ENCODE peak calls at places on chromosome X, in ten cellular contexts. X is amygdala; V is NCI-H345; Q is Peyer's patch; W is pons; F is stimulated activated CD4-positive, alpha-beta T cell treated with anti-CD3 and anti-CD28 coated beads, Interleukin-12 subunit alpha, Interleukin-12 subunit beta, amount 100 ng/mL, for 4 hours; O is Calu3; K is prostate gland; N is body of pancreas; P is activated CD4-positive, alpha-beta T cell treated with anti-CD3 and anti-CD28 coated beads for 48 hours. Z is an unnamed sample.

GRCh38 chrX:52574416-52575275 is 57.8 kb upstream of the XAGE1B start:
- DNase-seq in X (no peak), V (peak), Q (no peak), W (peak), F (no peak), O (peak), K (peak), N (peak), P (peak), Z (peak)

GRCh38 chrX:71533850-71534515 is 1.1 kb downstream of the OGT start:
- DNase-seq in X (no peak), V (peak), Q (peak), W (peak), F (peak), O (peak), K (peak), N (peak), P (peak), Z (no peak)

GRCh38 chrX:105515561-105515960 is 295.1 kb upstream of the TEX13A start:
- DNase-seq in X (no peak), V (no peak), Q (no peak), W (no peak), F (no peak), O (no peak), K (no peak), N (no peak), P (no peak), Z (no peak)

GRCh38 chrX:9917861-9918260 is 49.3 kb upstream of the CLDN34 start:
- DNase-seq in X (no peak), V (no peak), Q (no peak), W (no peak), F (no peak), O (no peak), K (no peak), N (no peak), P (no peak), Z (no peak)

GRCh38 chrX:12488220-12488619 is 303.0 kb upstream of the PRPS2 start:
- DNase-seq in X (no peak), V (no peak), Q (no peak), W (no peak), F (no peak), O (no peak), K (no peak), N (no peak), P (no peak), Z (no peak)

GRCh38 chrX:79107891-79108718 is 36.4 kb upstream of the GPR174 start:
- DNase-seq in X (no peak), V (no peak), Q (no peak), W (no peak), F (no peak), O (no peak), K (no peak), N (no peak), P (no peak), Z (no peak)

GRCh38 chrX:110061138-110061537 is 58.2 kb downstream of the TMEM164 start:
- DNase-seq in X (no peak), V (no peak), Q (no peak), W (no peak), F (no peak), O (no peak), K (no peak), N (no peak), P (no peak), Z (no peak)

GRCh38 chrX:118928126-118928525 is 46.3 kb upstream of the LONRF3 start:
- DNase-seq in X (no peak), V (no peak), Q (no peak), W (no peak), F (no peak), O (no peak), K (no peak), N (no peak), P (no peak), Z (no peak)

GRCh38 chrX:134676440-134676839 is 18.2 kb upstream of the PLAC1 start:
- DNase-seq in X (no peak), V (no peak), Q (no peak), W (no peak), F (no peak), O (no peak), K (no peak), N (no peak), P (no peak), Z (no peak)

GRCh38 chrX:65894138-65894537 is 145.7 kb downstream of the VSIG4 start:
- DNase-seq in X (no peak), V (no peak), Q (peak), W (no peak), F (no peak), O (peak), K (no peak), N (no peak), P (peak), Z (no peak)

GRCh38 chrX:119686087-119686639 is 6.8 kb downstream of the SEPTIN6 start:
- DNase-seq in X (no peak), V (no peak), Q (peak), W (no peak), F (no peak), O (no peak), K (no peak), N (no peak), P (no peak), Z (no peak)

GRCh38 chrX:150897371-150898319 is 823 bp downstream of the CD99L2 start:
- DNase-seq in X (peak), V (peak), Q (peak), W (peak), F (peak), O (peak), K (peak), N (peak), P (peak), Z (no peak)

GRCh38 chrX:81261576-81261975 is 59.7 kb downstream of the SH3BGRL start:
- DNase-seq in X (no peak), V (no peak), Q (no peak), W (no peak), F (no peak), O (no peak), K (no peak), N (no peak), P (no peak), Z (no peak)

GRCh38 chrX:101415180-101416130 is 7.4 kb downstream of the HNRNPH2 start:
- DNase-seq in X (peak), V (peak), Q (no peak), W (peak), F (no peak), O (peak), K (peak), N (peak), P (no peak), Z (peak)

GRCh38 chrX:129933700-129934099 is 27.7 kb downstream of the UTP14A start:
- DNase-seq in X (peak), V (no peak), Q (no peak), W (peak), F (no peak), O (no peak), K (no peak), N (no peak), P (no peak), Z (no peak)

GRCh38 chrX:34826964-34827363 is 115.6 kb upstream of the FAM47B start:
- DNase-seq in X (no peak), V (no peak), Q (no peak), W (no peak), F (no peak), O (no peak), K (no peak), N (no peak), P (no peak), Z (no peak)

GRCh38 chrX:10106801-10107200 is 50.0 kb upstream of the CLCN4 start:
- DNase-seq in X (no peak), V (no peak), Q (peak), W (no peak), F (peak), O (no peak), K (no peak), N (no peak), P (peak), Z (no peak)

GRCh38 chrX:1464282-1465131 is 11.8 kb upstream of the ASMTL start:
- DNase-seq in X (no peak), V (no peak), Q (peak), W (no peak), F (no peak), O (no peak), K (no peak), N (no peak), P (peak), Z (no peak)

GRCh38 chrX:108261541-108262218 is 170.1 kb downstream of the ATG4A start:
- DNase-seq in X (no peak), V (no peak), Q (no peak), W (no peak), F (no peak), O (no peak), K (peak), N (no peak), P (no peak), Z (no peak)

GRCh38 chrX:134688839-134689238 is 30.6 kb upstream of the PLAC1 start:
- DNase-seq in X (no peak), V (no peak), Q (no peak), W (no peak), F (no peak), O (no peak), K (no peak), N (no peak), P (no peak), Z (no peak)

GRCh38 chrX:46628406-46629371 is 55.1 kb downstream of the CHST7 start:
- DNase-seq in X (no peak), V (no peak), Q (no peak), W (peak), F (no peak), O (no peak), K (no peak), N (peak), P (peak), Z (no peak)

GRCh38 chrX:153438522-153438921 is 7.3 kb downstream of the TREX2 start:
- DNase-seq in X (no peak), V (peak), Q (no peak), W (peak), F (no peak), O (no peak), K (no peak), N (peak), P (no peak), Z (peak)

GRCh38 chrX:8500203-8500602 is 35.6 kb downstream of the VCX3B start:
- DNase-seq in X (no peak), V (no peak), Q (no peak), W (no peak), F (no peak), O (no peak), K (no peak), N (no peak), P (no peak), Z (no peak)

GRCh38 chrX:136048446-136048845 is 63.2 kb downstream of the SLC9A6 start:
- DNase-seq in X (no peak), V (no peak), Q (no peak), W (no peak), F (no peak), O (no peak), K (no peak), N (no peak), P (no peak), Z (no peak)

GRCh38 chrX:102832661-102833060 is 104.4 kb upstream of the RAB40AL start:
- DNase-seq in X (peak), V (no peak), Q (no peak), W (peak), F (no peak), O (no peak), K (no peak), N (no peak), P (no peak), Z (no peak)

Z was measured in HuH-7.